ENCODE peak calls at places on chromosomes 5 and 9, in four cellular contexts. D is tibial artery, C is esophagus squamous epithelium, Z is left ventricle myocardium inferior. T is an unnamed sample.

GRCh38 chr9:87445646-87446045 is 52.0 kb upstream of the DAPK1 start:
- DNase-seq in D (peak; percentile 38), C (no peak), Z (no peak), T (no peak)

GRCh38 chr5:140351609-140352334 is 5.4 kb upstream of the HBEGF start:
- DNase-seq in D (peak; percentile 48), C (no peak), Z (no peak), T (peak; percentile 38)

GRCh38 chr5:115033861-115034260 is 135.8 kb downstream of the TRIM36 start:
- DNase-seq in D (no peak), C (no peak), Z (no peak), T (no peak)

GRCh38 chr5:96483878-96484277 is 50.8 kb upstream of the PCSK1 start:
- DNase-seq in D (no peak), C (no peak), Z (no peak), T (no peak)

GRCh38 chr5:134114886-134115805 is 665 bp downstream of the TCF7 start:
- DNase-seq in D (no peak), C (no peak), Z (no peak), T (peak; percentile 89)

GRCh38 chr9:76373173-76373771 is 21.0 kb downstream of the RFK start:
- DNase-seq in D (peak; percentile 44), C (no peak), Z (peak; percentile 47), T (no peak)

GRCh38 chr5:37637165-37637845 is 202.5 kb downstream of the GDNF start:
- DNase-seq in D (no peak), C (no peak), Z (no peak), T (no peak)

GRCh38 chr9:132943677-132944293 is 631 bp downstream of the TSC1 start:
- DNase-seq in D (no peak), C (no peak), Z (no peak), T (no peak)

GRCh38 chr5:148347706-148348105 is 12.3 kb downstream of the SPINK9 start:
- DNase-seq in D (no peak), C (no peak), Z (no peak), T (no peak)

GRCh38 chr5:178642351-178642909 is 15.6 kb upstream of the CLK4 start:
- DNase-seq in D (no peak), C (no peak), Z (no peak), T (no peak)

GRCh38 chr5:148467958-148468357 is 84.2 kb downstream of the FBXO38 start:
- DNase-seq in D (no peak), C (no peak), Z (no peak), T (no peak)

GRCh38 chr5:129664336-129664937 is 83.5 kb upstream of the MINAR2 start:
- DNase-seq in D (peak; percentile 31), C (no peak), Z (no peak), T (peak; percentile 5)

GRCh38 chr5:39906146-39906545 is 481.4 kb upstream of the DAB2 start:
- DNase-seq in D (no peak), C (no peak), Z (no peak), T (no peak)

GRCh38 chr9:69871143-69871834 is 50.7 kb downstream of the CFAP95 start:
- DNase-seq in D (no peak), C (no peak), Z (no peak), T (no peak)

GRCh38 chr5:82334856-82335255 is 56.7 kb upstream of the RPS23 start:
- DNase-seq in D (no peak), C (no peak), Z (no peak), T (no peak)

GRCh38 chr9:136081826-136082495 is 13.1 kb downstream of the NACC2 start:
- DNase-seq in D (no peak), C (no peak), Z (peak; percentile 15), T (no peak)

GRCh38 chr9:113310538-113310937 is 7.4 kb upstream of the RNF183 start:
- DNase-seq in D (no peak), C (no peak), Z (peak; percentile 19), T (no peak)

GRCh38 chr9:27194401-27195091 is 85.5 kb downstream of the TEK start:
- DNase-seq in D (no peak), C (no peak), Z (no peak), T (no peak)

GRCh38 chr9:86732514-86732913 is 214.8 kb downstream of the GAS1 start:
- DNase-seq in D (peak; percentile 83), C (no peak), Z (no peak), T (no peak)

GRCh38 chr9:129341197-129341990 is 163.3 kb upstream of the IER5L start:
- DNase-seq in D (no peak), C (no peak), Z (no peak), T (no peak)

GRCh38 chr9:126393876-126394275 is 67.2 kb downstream of the MVB12B start:
- DNase-seq in D (no peak), C (no peak), Z (no peak), T (no peak)

GRCh38 chr5:53934126-53934856 is 373.9 kb downstream of the NDUFS4 start:
- DNase-seq in D (no peak), C (no peak), Z (no peak), T (no peak)

GRCh38 chr9:138112090-138112748 is 234.6 kb downstream of the CACNA1B start:
- DNase-seq in D (no peak), C (no peak), Z (no peak), T (no peak)

GRCh38 chr5:69432412-69433206 is 17.7 kb downstream of the MARVELD2 start:
- DNase-seq in D (no peak), C (no peak), Z (no peak), T (no peak)

GRCh38 chr9:133161542-133161950 is 2.2 kb downstream of the GBGT1 start:
- DNase-seq in D (no peak), C (no peak), Z (no peak), T (no peak)

GRCh38 chr9:133437753-133438531 is 15.8 kb downstream of the ADAMTS13 start:
- DNase-seq in D (no peak), C (no peak), Z (no peak), T (no peak)

GRCh38 chr9:126516936-126517750 is 96.6 kb upstream of the LMX1B start:
- DNase-seq in D (peak; percentile 65), C (no peak), Z (peak; percentile 73), T (no peak)

GRCh38 chr5:6261668-6262067 is 116.7 kb downstream of the MED10 start:
- DNase-seq in D (no peak), C (no peak), Z (no peak), T (no peak)

GRCh38 chr5:43039468-43040286 is 442 bp downstream of the ANXA2R start:
- DNase-seq in D (peak; percentile 77), C (no peak), Z (peak; percentile 75), T (peak; percentile 61)

GRCh38 chr9:129220771-129221170 is 42.7 kb upstream of the IER5L start:
- DNase-seq in D (no peak), C (no peak), Z (no peak), T (no peak)

GRCh38 chr9:76943071-76943470 is 37.2 kb upstream of the PRUNE2 start:
- DNase-seq in D (no peak), C (no peak), Z (no peak), T (no peak)

GRCh38 chr9:15622596-15622995 is 69.8 kb downstream of the CCDC171 start:
- DNase-seq in D (no peak), C (no peak), Z (no peak), T (no peak)

GRCh38 chr9:134724912-134725604 is 83.5 kb downstream of the COL5A1 start:
- DNase-seq in D (no peak), C (no peak), Z (no peak), T (no peak)

GRCh38 chr5:378976-379742 is 57.6 kb downstream of the AHRR start:
- DNase-seq in D (no peak), C (no peak), Z (no peak), T (no peak)

GRCh38 chr9:131095666-131096489 is 453 bp upstream of the AIF1L start:
- DNase-seq in D (no peak), C (no peak), Z (no peak), T (no peak)
- TF ChIP-seq CTCF in D (no peak), C (no peak), Z (no peak), T (no peak)

DNA sequence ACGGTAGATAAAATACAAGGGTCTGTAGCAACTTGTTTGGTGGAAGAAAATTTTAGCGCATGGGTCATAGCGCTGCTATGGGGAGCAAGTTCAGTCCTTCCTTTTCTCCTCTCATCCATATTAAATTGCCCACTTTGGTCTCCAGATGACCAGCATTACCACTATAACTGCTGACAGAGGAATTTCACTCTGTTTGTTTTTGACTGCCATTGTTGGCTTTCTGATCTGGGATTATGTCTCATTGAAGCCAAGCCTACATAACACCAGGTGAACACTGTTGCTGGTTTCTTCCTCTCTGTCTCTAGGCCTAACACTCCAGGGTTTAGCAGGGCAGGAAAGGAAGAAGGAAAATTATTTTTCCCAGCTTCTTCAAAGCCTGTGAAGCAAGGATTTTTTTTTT is 6.6 kb upstream of the SUB1 start:
- DNase-seq in D (no peak), C (no peak), Z (no peak), T (no peak)
- H3K27ac ChIP-seq in D (no peak overlapping the region), C (no peak overlapping the region), Z (no peak overlapping the region), T (no peak overlapping the region)

GRCh38 chr5:151293624-151294023 is 9.9 kb downstream of the SLC36A3 start:
- DNase-seq in D (no peak), C (no peak), Z (no peak), T (no peak)
- TF ChIP-seq CTCF in D (no peak), C (no peak), Z (no peak), T (no peak)

DNA sequence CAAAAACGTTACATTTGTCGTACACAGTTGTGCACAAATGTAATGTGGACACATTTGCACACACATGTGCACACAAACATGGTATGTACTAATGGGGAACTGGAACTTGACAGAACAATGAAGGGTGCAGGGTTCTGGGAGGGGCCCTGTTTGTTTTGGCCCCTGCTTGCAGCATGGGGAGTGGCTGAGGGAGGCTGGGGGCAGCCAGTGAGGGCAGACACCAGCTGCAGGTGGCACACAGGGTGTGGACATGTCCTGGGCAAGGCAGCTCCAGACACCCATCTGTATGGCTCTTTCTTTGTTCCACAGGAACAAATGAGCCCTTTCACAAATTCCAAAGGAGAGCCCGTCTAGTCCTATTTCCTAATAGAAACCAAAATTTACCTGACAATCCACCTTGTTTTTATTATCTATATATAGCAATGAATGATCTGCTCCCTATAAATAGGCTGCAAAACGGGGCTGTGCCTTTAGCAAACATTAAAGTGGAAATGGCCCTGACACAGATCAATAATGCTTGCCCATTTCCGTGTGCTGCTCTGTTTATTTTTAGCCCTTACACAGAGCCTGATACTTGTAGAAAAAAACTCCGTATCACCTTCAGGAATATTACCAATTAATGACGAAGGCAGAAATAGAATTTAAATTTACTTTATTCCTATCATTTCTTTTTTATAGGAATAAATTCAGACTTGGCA is 26.4 kb downstream of the MARCHF3 start:
- DNase-seq in D (no peak), C (no peak), Z (no peak), T (no peak)
- H3K27ac ChIP-seq in D (no peak overlapping the region), C (no peak overlapping the region), Z (peak overlapping the region; percentile 66), T (no peak overlapping the region)

GRCh38 chr5:172175263-172175719 is 12.7 kb downstream of the STK10 start:
- DNase-seq in D (peak; percentile 61), C (peak; percentile 35), Z (peak; percentile 57), T (peak; percentile 88)
- TF ChIP-seq CTCF in D (no peak), C (no peak), Z (no peak), T (no peak)

DNA sequence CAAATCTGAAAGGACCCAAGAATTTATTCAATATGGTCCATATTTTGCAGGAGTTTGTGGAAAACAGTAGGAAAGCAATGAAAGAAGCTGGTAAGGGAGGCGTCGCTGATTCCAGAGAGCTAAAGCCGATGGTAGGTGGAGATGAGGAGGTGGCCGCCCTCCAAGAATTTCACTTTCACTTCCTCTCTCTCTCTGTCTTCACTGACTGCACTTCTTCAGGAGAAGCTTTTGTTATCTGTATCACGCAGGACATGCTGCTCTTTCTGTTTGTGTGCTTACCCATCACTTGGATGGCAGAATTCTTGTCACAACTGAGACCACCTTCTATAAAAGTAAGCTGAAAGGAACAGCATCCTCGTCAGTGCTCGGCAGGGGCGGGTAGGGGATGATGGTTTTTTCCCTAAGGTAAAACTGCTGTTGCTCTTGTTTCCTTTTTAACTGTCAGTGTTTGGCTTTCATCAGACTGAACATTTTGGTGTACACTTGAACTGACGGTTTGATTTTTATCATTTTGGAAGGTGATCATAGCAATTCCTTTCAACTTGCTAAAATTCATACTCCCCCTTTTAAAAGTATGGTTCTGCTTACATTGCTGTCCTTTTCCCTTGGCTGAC is 62.4 kb upstream of the FSD1L start:
- DNase-seq in D (peak; percentile 24), C (no peak), Z (peak; percentile 20), T (peak; percentile 21)
- H3K27ac ChIP-seq in D (no peak overlapping the region), C (no peak overlapping the region), Z (no peak overlapping the region), T (no peak overlapping the region)